ENCODE peak calls at places on chromosomes 12 and 14, in ten cellular contexts. F is ELR, D is GM12864, X is HCT116, I is Daoy, A is fibroblast of gingiva, O is neural progenitor cell, T is IMR-90, B is NCI-H524, R is MM.1S. C is an unnamed sample.

GRCh38 chr12:14970467-14970866 is 2.4 kb upstream of the PDE6H start:
- DNase-seq in I (no peak), B (no peak), T (peak), F (no peak), X (no peak), R (no peak), O (no peak), A (no peak), D (no peak), C (no peak)

GRCh38 chr14:95918466-95918865 is 41.8 kb downstream of the TUNAR start:
- DNase-seq in I (peak), R (no peak), B (no peak), O (peak), D (no peak), F (no peak), T (peak), X (no peak), A (no peak), C (no peak)

GRCh38 chr12:62259311-62259992 is 752 bp upstream of the USP15 start:
- DNase-seq in I (no peak), O (no peak), D (no peak), R (peak), X (no peak), F (peak), A (no peak), B (peak), T (no peak), C (no peak)

GRCh38 chr14:101666264-101666663 is 95.2 kb upstream of the PPP2R5C start:
- DNase-seq in O (no peak), I (no peak), F (no peak), T (no peak), A (no peak), X (no peak), D (no peak), R (no peak), B (no peak), C (no peak)

GRCh38 chr14:59595071-59595470 is 18.5 kb upstream of the CCDC175 start:
- DNase-seq in D (no peak), I (no peak), T (no peak), F (no peak), X (no peak), A (no peak), B (no peak), O (no peak), R (no peak), C (no peak)

GRCh38 chr12:54936736-54937135 is 47.8 kb downstream of the TESPA1 start:
- DNase-seq in D (no peak), A (no peak), B (no peak), R (no peak), I (no peak), F (peak), X (no peak), O (no peak), T (no peak), C (no peak)

GRCh38 chr12:32198555-32198954 is 91.9 kb downstream of the BICD1 start:
- DNase-seq in A (no peak), F (peak), X (peak), T (peak), R (no peak), B (no peak), O (no peak), I (peak), D (no peak), C (no peak)

GRCh38 chr14:58805605-58806358 is 168.0 kb downstream of the DACT1 start:
- DNase-seq in O (no peak), R (no peak), T (peak), D (no peak), X (no peak), I (peak), B (peak), F (no peak), A (no peak), C (no peak)

GRCh38 chr12:3537916-3538690 is 47.1 kb downstream of the PRMT8 start:
- DNase-seq in I (no peak), R (no peak), O (no peak), B (no peak), D (no peak), F (no peak), X (no peak), A (no peak), T (no peak), C (no peak)

GRCh38 chr14:100556936-100557505 is 30.2 kb downstream of the BEGAIN start:
- DNase-seq in B (no peak), A (no peak), O (no peak), F (no peak), I (no peak), X (no peak), R (no peak), D (no peak), T (no peak), C (no peak)

GRCh38 chr14:74217672-74218448 is 21.4 kb upstream of the VSX2 start:
- DNase-seq in B (peak), R (peak), F (peak), T (peak), O (peak), I (peak), D (peak), X (peak), A (peak), C (peak)

GRCh38 chr14:44317433-44317746 is 189.7 kb downstream of the FSCB start:
- DNase-seq in O (no peak), A (no peak), R (no peak), I (peak), X (no peak), T (no peak), D (no peak), B (no peak), F (no peak), C (peak)

GRCh38 chr14:50590464-50590863 is 30.5 kb downstream of the ATL1 start:
- DNase-seq in A (no peak), F (no peak), R (no peak), T (no peak), D (no peak), I (no peak), O (no peak), X (no peak), B (peak), C (no peak)

GRCh38 chr12:96189781-96190180 is 4.4 kb upstream of the ELK3 start:
- DNase-seq in F (no peak), O (no peak), R (no peak), D (no peak), I (no peak), X (no peak), T (no peak), A (no peak), B (peak), C (no peak)

GRCh38 chr12:64064706-64065105 is 157.4 kb downstream of the KICS2 start:
- DNase-seq in D (no peak), F (no peak), T (no peak), I (no peak), X (no peak), B (no peak), O (no peak), R (no peak), A (no peak), C (no peak)

GRCh38 chr12:98653866-98654493 is 8.9 kb downstream of the APAF1 start:
- DNase-seq in D (no peak), O (peak), R (peak), F (peak), B (peak), I (peak), T (peak), X (peak), A (peak), C (no peak)

GRCh38 chr12:121748571-121749265 is 36.2 kb downstream of the TMEM120B start:
- DNase-seq in O (peak), B (no peak), X (no peak), F (peak), T (peak), R (no peak), D (no peak), A (peak), I (peak), C (no peak)

GRCh38 chr12:20212658-20213387 is 155.5 kb upstream of the PDE3A start:
- DNase-seq in I (peak), F (peak), T (peak), X (peak), B (peak), D (no peak), A (peak), O (peak), R (no peak), C (peak)

GRCh38 chr12:49201595-49202295 is 12.9 kb upstream of the TUBA1A start:
- DNase-seq in A (peak), B (no peak), I (peak), F (peak), T (peak), X (no peak), R (no peak), D (no peak), O (peak), C (no peak)

GRCh38 chr14:75969126-75969525 is 12.7 kb downstream of the TGFB3 start:
- DNase-seq in R (no peak), O (no peak), D (no peak), B (peak), A (no peak), F (no peak), I (no peak), T (no peak), X (no peak), C (no peak)

GRCh38 chr14:90444077-90444696 is 47.4 kb downstream of the CALM1 start:
- DNase-seq in F (peak), D (no peak), I (no peak), X (no peak), A (no peak), O (no peak), T (no peak), R (no peak), B (no peak), C (peak)

GRCh38 chr14:103549361-103550311 is 12.8 kb downstream of the BAG5 start:
- DNase-seq in B (no peak), O (no peak), T (no peak), R (no peak), I (peak), F (no peak), A (no peak), D (no peak), X (no peak), C (peak)

GRCh38 chr12:26416550-26416949 is 221.2 kb downstream of the SSPN start:
- DNase-seq in A (no peak), I (no peak), B (no peak), F (no peak), D (no peak), X (no peak), O (no peak), T (no peak), R (no peak), C (no peak)

GRCh38 chr12:76446090-76446489 is 97.9 kb upstream of the BBS10 start:
- DNase-seq in D (no peak), T (no peak), F (no peak), I (no peak), O (no peak), X (no peak), R (no peak), B (no peak), A (no peak), C (no peak)

GRCh38 chr14:75077794-75078193 is 8.4 kb downstream of the ZC2HC1C start:
- DNase-seq in T (no peak), F (no peak), B (no peak), R (no peak), A (no peak), O (no peak), X (no peak), I (no peak), D (no peak), C (no peak)

GRCh38 chr12:53560386-53560785 is 53.1 kb upstream of the NPFF start:
- DNase-seq in F (peak), R (no peak), T (peak), I (peak), D (no peak), X (no peak), A (peak), B (no peak), O (no peak), C (no peak)

GRCh38 chr12:30806989-30807694 is 52.4 kb upstream of the CAPRIN2 start:
- DNase-seq in F (peak), I (peak), X (peak), T (peak), A (peak), O (peak), B (peak), R (peak), D (peak), C (no peak)

GRCh38 chr14:95662376-95663186 is 23.6 kb upstream of the TCL1B start:
- DNase-seq in O (no peak), A (no peak), T (no peak), X (no peak), D (peak), R (peak), I (no peak), B (no peak), F (no peak), C (no peak)

GRCh38 chr12:110698171-110698902 is 9.4 kb upstream of the HVCN1 start:
- DNase-seq in X (peak), D (peak), I (peak), T (peak), A (peak), B (peak), O (peak), F (peak), R (peak), C (peak)

GRCh38 chr14:102457491-102457890 is 52.1 kb downstream of the ANKRD9 start:
- DNase-seq in X (no peak), A (no peak), O (no peak), T (no peak), D (no peak), I (no peak), B (no peak), R (no peak), F (no peak), C (no peak)

C was measured in posterior cingulate gyrus.